ENCODE peak calls at places on chromosomes 6 and 20, in five cellular contexts. V, R, N, Y and U are unnamed samples.

GRCh38 chr20:32727663-32728062 is 15.6 kb downstream of the COMMD7 start:
- DNase-seq in V (no peak), R (peak), N (no peak), Y (no peak), U (no peak)

GRCh38 chr20:10848810-10849370 is 175.1 kb upstream of the JAG1 start:
- DNase-seq in V (peak), R (no peak), N (no peak), Y (no peak), U (no peak)

GRCh38 chr6:167898673-167899311 is 72.1 kb downstream of the AFDN start:
- DNase-seq in V (peak), R (no peak), N (no peak), Y (peak), U (no peak)

GRCh38 chr20:34817801-34818200 is 7.7 kb downstream of the NCOA6 start:
- DNase-seq in V (no peak), R (no peak), N (no peak), Y (no peak), U (no peak)

GRCh38 chr6:81772741-81773140 is 20.3 kb upstream of the TENT5A start:
- DNase-seq in V (no peak), R (no peak), N (no peak), Y (no peak), U (no peak)

GRCh38 chr20:39117486-39117885 is 155.3 kb downstream of the DHX35 start:
- DNase-seq in V (peak), R (no peak), N (no peak), Y (no peak), U (peak)

GRCh38 chr6:18985958-18986357 is 598.8 kb downstream of the RNF144B start:
- DNase-seq in V (no peak), R (no peak), N (no peak), Y (no peak), U (no peak)

GRCh38 chr6:45548657-45549515 is 171.2 kb upstream of the SUPT3H start:
- DNase-seq in V (no peak), R (no peak), N (no peak), Y (no peak), U (no peak)

GRCh38 chr20:45053441-45054351 is 47.2 kb downstream of the KCNS1 start:
- DNase-seq in V (no peak), R (no peak), N (no peak), Y (no peak), U (no peak)

GRCh38 chr20:57795347-57795697 is 85.5 kb upstream of the PMEPA1 start:
- DNase-seq in V (peak), R (no peak), N (no peak), Y (no peak), U (no peak)

GRCh38 chr20:44616604-44616964 is 34.2 kb downstream of the PKIG start:
- DNase-seq in V (no peak), R (peak), N (peak), Y (no peak), U (no peak)

GRCh38 chr20:39190666-39191570 is 228.8 kb downstream of the DHX35 start:
- DNase-seq in V (peak), R (no peak), N (no peak), Y (no peak), U (no peak)

GRCh38 chr6:7045331-7045730 is 62.4 kb upstream of the RREB1 start:
- DNase-seq in V (no peak), R (no peak), N (no peak), Y (no peak), U (no peak)

GRCh38 chr6:50240986-50241385 is 191.3 kb upstream of the DEFB112 start:
- DNase-seq in V (no peak), R (no peak), N (no peak), Y (no peak), U (no peak)

GRCh38 chr20:62044671-62045070 is 21.0 kb downstream of the TAF4 start:
- DNase-seq in V (no peak), R (no peak), N (no peak), Y (no peak), U (no peak)

GRCh38 chr6:13261464-13261994 is 66.8 kb downstream of the TBC1D7 start:
- DNase-seq in V (no peak), R (no peak), N (no peak), Y (no peak), U (peak)

GRCh38 chr6:131923356-131923755 is 27.8 kb downstream of the CCN2 start:
- DNase-seq in V (peak), R (peak), N (peak), Y (peak), U (peak)

GRCh38 chr20:23118144-23118543 is 32.0 kb upstream of the CD93 start:
- DNase-seq in V (no peak), R (no peak), N (no peak), Y (no peak), U (no peak)

GRCh38 chr20:1838479-1839279 is 56.5 kb upstream of the SIRPA start:
- DNase-seq in V (no peak), R (no peak), N (no peak), Y (peak), U (no peak)

GRCh38 chr6:130143709-130144108 is 79.0 kb downstream of the SAMD3 start:
- DNase-seq in V (no peak), R (no peak), N (no peak), Y (no peak), U (no peak)

GRCh38 chr20:47960277-47960676 is 175.0 kb upstream of the SULF2 start:
- DNase-seq in V (peak), R (no peak), N (no peak), Y (no peak), U (no peak)

GRCh38 chr6:27406085-27406484 is 17.5 kb downstream of the ZNF391 start:
- DNase-seq in V (no peak), R (no peak), N (no peak), Y (no peak), U (no peak)

GRCh38 chr6:84652356-84653026 is 111.9 kb downstream of the TBX18 start:
- DNase-seq in V (no peak), R (no peak), N (no peak), Y (no peak), U (no peak)

GRCh38 chr20:64223526-64224067 is 32.0 kb upstream of the PCMTD2 start:
- DNase-seq in V (peak), R (peak), N (peak), Y (no peak), U (no peak)

GRCh38 chr6:24755284-24755683 is 19.5 kb upstream of the GMNN start:
- DNase-seq in V (no peak), R (peak), N (no peak), Y (no peak), U (no peak)

GRCh38 chr6:143536866-143537691 is 25.6 kb upstream of the FUCA2 start:
- DNase-seq in V (peak), R (no peak), N (peak), Y (peak), U (peak)

GRCh38 chr6:81763968-81764367 is 11.5 kb upstream of the TENT5A start:
- DNase-seq in V (peak), R (no peak), N (no peak), Y (no peak), U (no peak)

GRCh38 chr20:63681609-63682142 is 14.8 kb upstream of the TNFRSF6B start:
- DNase-seq in V (no peak), R (no peak), N (no peak), Y (no peak), U (no peak)

GRCh38 chr6:68958327-68958726 is 323.2 kb downstream of the ADGRB3 start:
- DNase-seq in V (peak), R (no peak), N (no peak), Y (peak), U (no peak)
- TF ChIP-seq CTCF in V (no peak), R (no peak), N (no peak), Y (peak), U (no peak)

DNA sequence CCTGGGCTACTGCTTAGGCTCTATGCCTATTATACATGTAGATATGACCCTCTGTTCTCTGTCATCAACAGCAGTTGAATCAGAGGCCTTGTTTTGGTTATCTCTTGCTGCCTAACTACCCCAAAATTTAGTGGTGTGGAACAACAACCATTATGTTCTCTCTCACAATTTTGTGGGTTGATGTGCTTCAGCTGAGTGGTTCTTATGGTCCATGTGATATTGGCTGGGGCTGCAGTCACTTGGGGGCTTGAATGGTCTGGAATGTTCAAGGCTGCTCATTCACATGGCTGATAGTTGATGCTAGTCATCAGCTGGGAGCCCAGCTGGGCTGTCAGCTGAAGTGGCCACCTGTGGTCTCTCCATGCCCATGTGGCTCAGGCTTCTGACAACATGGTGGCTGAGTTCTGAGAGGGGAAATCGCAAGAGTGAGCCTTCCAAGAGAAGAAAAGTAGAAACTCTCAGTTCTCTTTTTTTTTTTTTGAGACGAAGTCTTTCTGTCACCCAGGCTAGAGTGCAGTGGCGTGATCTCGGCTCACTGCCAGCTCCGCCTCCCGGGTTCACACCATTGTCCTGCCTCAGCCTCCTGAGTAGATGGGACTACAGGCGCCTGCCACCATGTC is 47.8 kb downstream of the SHLD1 start:
- DNase-seq in V (no peak), R (no peak), N (no peak), Y (no peak), U (peak)
- TF ChIP-seq GABPA in V (no peak), R (no peak), N (no peak), Y (no peak), U (no peak)

DNA sequence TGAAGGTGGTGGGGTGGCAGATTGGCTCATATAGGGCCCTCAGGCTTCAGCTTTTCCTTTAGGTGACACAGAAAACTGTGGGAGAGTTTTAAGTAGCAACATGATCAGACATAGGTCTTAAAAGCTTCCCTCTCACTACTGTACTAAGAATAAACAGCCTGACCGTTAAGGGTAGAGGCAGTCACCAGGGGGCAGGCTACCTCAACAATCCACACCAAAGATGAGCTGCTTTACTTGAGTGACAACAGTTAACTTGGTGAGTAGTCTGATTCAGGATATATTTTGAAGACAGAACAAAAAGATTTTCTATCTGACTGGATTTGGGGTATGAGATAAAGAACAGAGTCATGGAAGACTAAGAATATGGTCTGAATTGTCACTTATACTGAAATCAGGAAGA is 193.1 kb upstream of the SHLD1 start:
- DNase-seq in V (peak), R (peak), N (peak), Y (peak), U (peak)
- TF ChIP-seq CTCF in V (peak), R (peak), N (peak), Y (peak), U (peak)

GRCh38 chr6:145175470-145175869 is 559.9 kb downstream of the EPM2A start:
- DNase-seq in V (no peak), R (no peak), N (no peak), Y (no peak), U (no peak)
- TF ChIP-seq GABPA in V (no peak), R (no peak), N (no peak), Y (no peak), U (no peak)

GRCh38 chr6:46734867-46735719 is at the start of gene PLA2G7:
- DNase-seq in V (no peak), R (no peak), N (peak), Y (peak), U (no peak)
- TF ChIP-seq CTCF in V (no peak), R (no peak), N (no peak), Y (no peak), U (no peak)

DNA sequence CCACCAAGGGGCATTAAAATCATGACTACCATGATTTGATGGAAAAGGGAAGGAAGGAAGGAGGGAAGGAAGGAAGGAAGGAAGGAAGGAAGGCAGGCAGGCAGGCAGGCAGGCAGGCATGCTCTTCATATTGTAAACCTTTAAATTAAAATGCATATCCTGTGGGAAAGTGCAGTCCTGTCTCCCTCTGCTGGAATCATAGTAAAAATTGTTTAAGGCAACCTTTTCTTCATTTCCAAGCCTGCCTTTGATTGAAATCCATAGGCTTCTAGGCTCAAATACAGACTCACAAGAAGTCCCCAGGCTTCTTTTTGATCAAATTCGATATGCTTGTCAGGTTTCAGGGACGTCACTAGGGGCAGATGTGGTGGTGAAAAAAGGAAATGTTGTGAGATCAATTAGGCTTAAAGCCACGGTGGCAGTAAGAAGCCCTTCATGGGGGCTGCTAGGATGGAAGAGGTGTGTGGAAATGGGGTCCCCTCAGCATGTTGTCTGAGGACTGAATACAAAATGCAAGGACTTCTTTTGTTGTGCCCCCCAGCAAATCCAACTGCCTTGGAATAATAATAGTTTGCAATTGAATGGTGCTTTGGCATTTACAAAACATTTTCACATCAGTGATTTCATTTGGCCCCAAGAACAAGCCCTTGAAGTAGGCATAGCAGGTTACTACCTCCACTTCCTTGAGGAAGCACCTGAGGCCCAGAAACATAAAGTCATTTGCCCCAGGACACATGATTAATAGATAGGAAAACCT is 25.6 kb upstream of the GABRR1 start:
- DNase-seq in V (peak), R (no peak), N (no peak), Y (peak), U (no peak)
- TF ChIP-seq GABPA in V (no peak), R (no peak), N (no peak), Y (no peak), U (no peak)

GRCh38 chr20:29314294-29314693 is 1943.2 kb upstream of the DEFB115 start:
- DNase-seq in V (no peak), R (no peak), N (no peak), Y (no peak), U (no peak)
- TF ChIP-seq CTCF in V (no peak), R (no peak), N (no peak), Y (no peak), U (no peak)